ENCODE peak calls at places on chromosome 10, in five cellular contexts. J, G, K, Z and E are unnamed samples.

GRCh38 chr10:103983367-103983911 is 16.5 kb downstream of the SLK start:
- DNase-seq in J (no peak), G (no peak), K (no peak), Z (no peak), E (no peak)

GRCh38 chr10:101397140-101397539 is 43.2 kb downstream of the BTRC start:
- DNase-seq in J (no peak), G (peak), K (peak), Z (peak), E (peak)

GRCh38 chr10:6578221-6579192 is 1.6 kb downstream of the PRKCQ start:
- DNase-seq in J (no peak), G (no peak), K (no peak), Z (no peak), E (no peak)

GRCh38 chr10:76209135-76209534 is 777.7 kb downstream of the LRMDA start:
- DNase-seq in J (no peak), G (no peak), K (peak), Z (no peak), E (no peak)

GRCh38 chr10:133039107-133039822 is 48.5 kb upstream of the ADGRA1 start:
- DNase-seq in J (no peak), G (peak), K (no peak), Z (no peak), E (no peak)

GRCh38 chr10:132776186-132776585 is 9.8 kb downstream of the NKX6-2 start:
- DNase-seq in J (no peak), G (no peak), K (no peak), Z (no peak), E (no peak)

GRCh38 chr10:15591937-15592336 is 127.8 kb downstream of the ITGA8 start:
- DNase-seq in J (no peak), G (no peak), K (no peak), Z (no peak), E (no peak)

GRCh38 chr10:73099141-73099540 is 2.5 kb upstream of the P4HA1 start:
- DNase-seq in J (no peak), G (no peak), K (no peak), Z (no peak), E (no peak)

GRCh38 chr10:16049050-16049449 is 188.7 kb upstream of the MINDY3 start:
- DNase-seq in J (no peak), G (no peak), K (no peak), Z (no peak), E (no peak)

GRCh38 chr10:92187101-92187500 is 103.8 kb downstream of the CPEB3 start:
- DNase-seq in J (no peak), G (no peak), K (no peak), Z (no peak), E (no peak)

GRCh38 chr10:75431180-75432111 is at the start of gene LRMDA:
- DNase-seq in J (no peak), G (peak), K (no peak), Z (no peak), E (no peak)

GRCh38 chr10:79202188-79203013 is 133.6 kb downstream of the ZMIZ1 start:
- DNase-seq in J (no peak), G (peak), K (peak), Z (peak), E (no peak)

GRCh38 chr10:33098966-33099663 is 141.1 kb upstream of the ITGB1 start:
- DNase-seq in J (no peak), G (no peak), K (peak), Z (no peak), E (no peak)

GRCh38 chr10:28254290-28254985 is 48.4 kb downstream of the MPP7 start:
- DNase-seq in J (no peak), G (no peak), K (peak), Z (no peak), E (peak)

GRCh38 chr10:28906440-28906839 is 229.1 kb downstream of the BAMBI start:
- DNase-seq in J (no peak), G (no peak), K (peak), Z (no peak), E (no peak)

GRCh38 chr10:103833731-103834365 is 21.5 kb downstream of the SH3PXD2A start:
- DNase-seq in J (no peak), G (peak), K (no peak), Z (no peak), E (no peak)

GRCh38 chr10:87660484-87661133 is 931 bp downstream of the PAPSS2 start:
- DNase-seq in J (no peak), G (no peak), K (peak), Z (no peak), E (no peak)
- TF ChIP-seq RAD21 in J (no peak), G (no peak), K (no peak), Z (no peak), E (no peak)

GRCh38 chr10:12613144-12613543 is 263.8 kb downstream of the CAMK1D start:
- DNase-seq in J (no peak), G (no peak), K (no peak), Z (no peak), E (no peak)

GRCh38 chr10:12617205-12618175 is 268.1 kb downstream of the CAMK1D start:
- DNase-seq in J (no peak), G (no peak), K (no peak), Z (no peak), E (no peak)

GRCh38 chr10:12615296-12616220 is 266.2 kb downstream of the CAMK1D start:
- DNase-seq in J (no peak), G (no peak), K (no peak), Z (no peak), E (no peak)

GRCh38 chr10:12609435-12609834 is 260.1 kb downstream of the CAMK1D start:
- DNase-seq in J (no peak), G (no peak), K (no peak), Z (no peak), E (no peak)

GRCh38 chr10:12614390-12615003 is 265.1 kb downstream of the CAMK1D start:
- DNase-seq in J (no peak), G (no peak), K (no peak), Z (no peak), E (no peak)
- TF ChIP-seq RAD21 in J (no peak), G (no peak), K (no peak), Z (no peak), E (no peak)

DNA sequence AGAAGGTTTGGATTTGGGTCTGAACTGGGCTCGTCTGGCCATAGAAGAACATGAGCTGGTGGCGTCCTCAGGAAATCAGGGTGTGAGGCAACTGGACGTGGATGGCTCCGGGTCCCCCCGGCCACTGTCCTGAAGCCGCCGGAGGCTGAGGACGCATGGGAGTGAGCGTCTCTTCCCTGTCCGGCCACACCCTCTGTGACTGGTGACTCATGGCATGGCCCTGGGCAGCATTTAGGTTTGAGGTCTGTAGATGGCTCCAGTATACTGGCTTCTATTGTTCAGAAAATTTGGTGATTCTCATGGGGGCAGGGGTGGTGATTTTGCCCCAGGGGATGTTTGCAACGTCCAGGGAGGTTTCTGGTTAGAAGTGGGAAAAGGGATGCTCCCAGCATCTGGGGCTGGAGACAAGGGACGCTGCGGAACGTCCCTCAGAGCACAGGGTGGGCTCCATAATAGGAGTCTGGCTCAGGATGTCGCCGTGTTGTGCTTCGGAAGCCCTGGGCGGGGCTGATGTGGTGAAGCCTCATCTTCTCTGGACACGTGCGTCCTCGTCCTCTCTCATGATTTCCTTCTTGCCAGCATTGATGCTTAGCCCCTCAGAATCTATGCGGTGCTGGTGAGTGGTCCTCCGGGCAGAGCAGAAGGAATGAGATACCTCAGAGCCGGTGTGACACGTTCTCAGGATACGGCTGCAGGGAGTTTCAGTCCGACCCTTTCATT is 49.9 kb downstream of the PITRM1 start:
- DNase-seq in J (no peak), G (no peak), K (no peak), Z (no peak), E (no peak)
- TF ChIP-seq RAD21 in J (no peak), G (no peak), K (no peak), Z (no peak), E (no peak)

GRCh38 chr10:86958831-86959736 is 685 bp downstream of the SNCG start:
- DNase-seq in J (no peak), G (peak), K (peak), Z (peak), E (peak)
- TF ChIP-seq RAD21 in J (no peak), G (no peak), K (no peak), Z (no peak), E (no peak)